ENCODE peak calls at places on chromosome 3, in ten cellular contexts. S, N, M, E, X, V, Y, K, F and I are unnamed samples. For H3K4me1, the result is how much of the 10 kb centered on the place peaks cover.

GRCh38 chr3:112973325-112974177 is 1.4 kb downstream of the CD200R1 start:
- DNase-seq in E (no peak), N (peak), V (no peak), Y (no peak), K (no peak), M (no peak), F (no peak), S (no peak), X (no peak), I (no peak)

GRCh38 chr3:66473181-66473580 is 27.6 kb downstream of the LRIG1 start:
- DNase-seq in E (no peak), M (peak), V (no peak), F (no peak), Y (no peak), S (no peak), K (no peak), X (no peak), N (no peak), I (no peak)

GRCh38 chr3:117096549-117096948 is 387.0 kb downstream of the TUSC7 start:
- DNase-seq in K (no peak), V (no peak), E (no peak), M (no peak), F (no peak), N (peak), Y (no peak), S (no peak), X (no peak), I (no peak)

GRCh38 chr3:17089314-17089700 is 204.6 kb downstream of the PLCL2 start:
- DNase-seq in E (no peak), X (no peak), S (no peak), Y (no peak), K (no peak), V (no peak), F (no peak), N (no peak), M (no peak), I (no peak)

GRCh38 chr3:38653685-38654537 is 4.4 kb upstream of the SCN5A start:
- DNase-seq in K (no peak), N (no peak), Y (no peak), F (no peak), V (no peak), M (no peak), X (no peak), S (peak), E (no peak), I (no peak)

GRCh38 chr3:194247350-194247740 is 103.8 kb downstream of the CPN2 start:
- DNase-seq in X (no peak), S (no peak), M (no peak), V (no peak), N (no peak), Y (no peak), K (no peak), F (no peak), E (no peak), I (no peak)

GRCh38 chr3:179929091-179929529 is 107.6 kb downstream of the PEX5L start:
- DNase-seq in Y (peak), N (peak), K (peak), X (peak), M (peak), E (peak), S (no peak), F (no peak), V (peak), I (no peak)

GRCh38 chr3:66472313-66473134 is 28.3 kb downstream of the LRIG1 start:
- DNase-seq in V (no peak), N (no peak), F (no peak), M (peak), S (no peak), E (no peak), K (peak), X (no peak), Y (no peak), I (no peak)

GRCh38 chr3:30630238-30631030 is 24.0 kb downstream of the TGFBR2 start:
- DNase-seq in F (no peak), V (no peak), S (no peak), E (no peak), X (no peak), Y (no peak), N (no peak), M (no peak), K (no peak), I (no peak)

GRCh38 chr3:139355502-139355901 is 11.7 kb downstream of the MRPS22 start:
- DNase-seq in F (no peak), S (no peak), N (no peak), X (no peak), E (no peak), M (peak), K (no peak), Y (no peak), V (no peak), I (no peak)

GRCh38 chr3:190305406-190305805 is 16.8 kb downstream of the CLDN1 start:
- DNase-seq in V (no peak), M (no peak), F (no peak), S (no peak), N (no peak), K (no peak), E (no peak), X (no peak), Y (no peak), I (no peak)

GRCh38 chr3:122692674-122693073 is 12.0 kb downstream of the PARP14 start:
- DNase-seq in S (no peak), N (no peak), V (no peak), F (no peak), M (no peak), E (no peak), X (no peak), K (no peak), Y (no peak), I (no peak)

GRCh38 chr3:184177331-184177731 is 2.7 kb downstream of the AP2M1 start:
- DNase-seq in F (no peak), K (no peak), Y (peak), V (no peak), N (no peak), X (no peak), S (no peak), E (no peak), M (peak), I (no peak)

GRCh38 chr3:114858329-114858728 is 288.8 kb downstream of the ZBTB20 start:
- DNase-seq in X (no peak), Y (no peak), V (no peak), S (no peak), N (no peak), E (no peak), K (no peak), M (no peak), F (no peak), I (no peak)

GRCh38 chr3:114852974-114853373 is 294.1 kb downstream of the ZBTB20 start:
- DNase-seq in V (no peak), M (no peak), N (no peak), E (no peak), S (no peak), Y (no peak), K (no peak), X (no peak), F (no peak), I (no peak)

GRCh38 chr3:114856867-114857266 is 290.2 kb downstream of the ZBTB20 start:
- DNase-seq in X (no peak), N (no peak), V (no peak), S (no peak), Y (no peak), K (no peak), F (no peak), M (no peak), E (no peak), I (no peak)

GRCh38 chr3:114857281-114857680 is 289.8 kb downstream of the ZBTB20 start:
- DNase-seq in Y (no peak), E (no peak), N (no peak), M (no peak), S (no peak), K (no peak), X (no peak), F (no peak), V (no peak), I (no peak)

DNA sequence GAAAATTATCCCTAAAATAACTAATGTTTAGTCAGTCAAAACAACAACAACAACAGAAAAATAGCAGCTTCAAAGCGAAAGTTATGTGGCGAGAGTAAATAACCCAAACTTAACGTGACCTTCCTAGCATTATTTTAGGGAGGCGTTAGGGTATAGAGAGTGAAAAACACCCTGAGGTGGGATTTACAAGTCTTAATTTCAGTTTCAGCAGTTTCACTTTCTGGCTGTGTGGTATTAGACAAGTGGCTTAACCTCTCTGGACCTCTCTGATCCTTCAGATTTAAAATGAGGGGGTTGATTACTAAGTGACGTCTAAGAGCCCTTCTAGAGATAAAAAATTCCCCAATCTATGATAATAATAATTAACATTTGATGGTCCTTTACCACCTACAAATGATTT is 291.2 kb downstream of the ZBTB20 start:
- DNase-seq in N (no peak), S (no peak), K (no peak), F (no peak), M (no peak), Y (no peak), X (no peak), V (no peak), E (no peak), I (no peak)
- H3K4me1 ChIP-seq in N (under half), S (under half), K (under half), F (under half), M (under half), Y (under half), X (under half), V (under half), E (under half), I (under half)

GRCh38 chr3:177137774-177138705 is 59.2 kb downstream of the TBL1XR1 start:
- DNase-seq in N (no peak), M (no peak), S (no peak), E (no peak), X (no peak), V (no peak), K (no peak), Y (no peak), F (no peak), I (no peak)

GRCh38 chr3:177134811-177135210 is 62.5 kb downstream of the TBL1XR1 start:
- DNase-seq in S (no peak), F (no peak), N (no peak), M (no peak), E (no peak), Y (no peak), K (no peak), V (no peak), X (no peak), I (no peak)

GRCh38 chr3:177136715-177137114 is 60.6 kb downstream of the TBL1XR1 start:
- DNase-seq in V (no peak), F (no peak), M (no peak), Y (no peak), S (no peak), X (no peak), E (no peak), N (no peak), K (no peak), I (no peak)

GRCh38 chr3:177134166-177134565 is 63.1 kb downstream of the TBL1XR1 start:
- DNase-seq in F (no peak), Y (no peak), X (no peak), N (no peak), K (no peak), M (no peak), V (no peak), E (no peak), S (no peak), I (no peak)

DNA sequence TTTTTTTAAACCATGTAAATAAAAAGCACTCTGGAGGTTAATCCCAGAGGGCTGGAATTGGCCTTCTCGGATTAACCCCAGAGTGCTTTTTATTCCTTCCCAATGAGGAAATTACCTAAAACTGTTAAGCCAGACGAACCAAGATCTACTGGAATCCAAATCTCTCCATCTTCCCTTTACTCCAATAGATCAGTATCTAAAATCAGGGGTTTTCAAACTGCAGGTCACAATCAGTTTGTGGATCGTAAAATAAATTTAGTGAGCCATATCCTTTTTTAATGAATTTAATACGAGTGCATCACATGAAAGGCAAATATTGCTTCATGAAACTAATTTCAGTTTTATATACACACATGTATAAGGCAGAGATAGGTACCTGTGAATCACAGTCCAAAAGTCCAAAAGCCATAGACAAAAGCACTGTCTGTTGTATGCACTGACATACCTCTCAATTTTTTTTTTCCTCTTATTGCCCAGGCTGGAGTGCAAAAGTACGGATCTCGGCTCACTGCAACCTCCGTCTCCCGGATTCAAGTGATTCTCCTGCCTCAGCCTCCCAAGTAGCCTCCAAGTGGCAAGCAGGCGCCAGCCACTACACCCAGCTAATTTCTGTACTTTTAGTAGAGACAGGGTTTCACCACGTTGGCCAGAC is 61.3 kb downstream of the TBL1XR1 start:
- DNase-seq in X (no peak), S (no peak), E (no peak), V (no peak), Y (no peak), N (no peak), F (no peak), K (no peak), M (no peak), I (no peak)
- H3K4me1 ChIP-seq in X (under half), S (under half), E (under half), V (under half), Y (under half), N (under half), F (under half), K (under half), M (under half), I (under half)

GRCh38 chr3:106908181-106908938 is 468.9 kb upstream of the CCDC54 start:
- DNase-seq in S (no peak), V (no peak), K (no peak), F (no peak), N (no peak), E (no peak), Y (no peak), M (no peak), X (no peak), I (peak)
- H3K4me1 ChIP-seq in S (under half), V (under half), K (under half), F (under half), N (under half), E (under half), Y (under half), M (under half), X (under half), I (under half)

DNA sequence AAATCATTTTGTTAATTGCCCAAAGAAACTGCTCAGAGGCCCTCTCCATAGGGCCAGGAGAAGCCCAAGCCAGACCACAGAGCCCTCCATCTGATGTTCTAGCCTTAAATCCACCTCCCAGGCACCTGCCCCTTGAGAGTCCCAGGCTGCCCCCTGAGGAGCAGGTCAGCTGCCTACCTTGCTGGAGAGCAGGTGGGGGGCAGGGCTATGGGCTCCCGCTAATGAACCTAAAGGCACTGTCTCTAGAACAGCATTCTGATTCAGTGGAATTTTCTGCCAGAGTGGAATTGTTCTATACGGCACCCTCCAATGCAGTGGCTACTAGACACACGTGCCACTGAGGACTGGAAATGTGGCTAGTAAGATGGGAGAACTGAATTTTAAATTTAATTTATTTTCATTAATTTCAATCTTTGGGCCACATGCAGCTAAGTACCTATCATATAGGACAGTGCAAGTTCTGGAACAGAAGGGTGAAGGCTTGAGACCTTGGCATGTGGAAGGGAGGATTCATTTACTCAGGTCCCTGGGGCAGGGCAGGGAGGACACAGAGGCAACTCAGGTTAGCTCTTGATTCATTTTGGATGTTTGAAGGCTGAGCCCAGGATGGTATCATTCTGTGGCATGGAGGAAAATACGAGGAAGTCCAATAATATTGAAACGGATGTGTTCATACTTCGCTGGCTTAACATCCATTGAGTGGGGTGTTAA is 11.4 kb downstream of the AMOTL2 start:
- DNase-seq in N (no peak), F (no peak), Y (no peak), E (no peak), M (no peak), S (peak), K (no peak), X (no peak), V (no peak), I (no peak)
- H3K4me1 ChIP-seq in N (under half), F (half or more), Y (under half), E (under half), M (under half), S (under half), K (half or more), X (under half), V (half or more), I (half or more)

DNA sequence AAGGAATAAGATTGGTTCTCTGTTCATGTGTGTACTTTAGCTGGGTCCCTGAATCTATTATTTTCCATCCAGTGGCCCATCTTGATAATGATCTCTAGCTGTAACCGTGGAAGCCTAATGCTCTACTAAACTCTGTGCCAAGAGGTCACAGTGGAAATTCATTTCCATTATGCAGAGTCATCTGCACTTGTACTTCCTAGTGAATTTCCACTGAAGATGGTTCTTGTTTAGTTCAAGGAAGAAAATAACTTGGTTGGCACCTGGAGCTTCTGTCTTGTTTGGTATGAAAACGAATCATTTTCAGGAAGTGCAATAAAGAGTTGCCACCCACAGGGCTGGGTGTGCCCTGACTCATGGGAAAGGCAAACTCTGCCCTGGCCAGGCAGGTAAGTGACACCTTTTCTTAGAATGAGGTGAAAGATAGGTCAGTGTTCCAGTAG is 10.3 kb downstream of the LPP start:
- DNase-seq in K (no peak), X (peak), N (no peak), E (no peak), S (no peak), M (no peak), Y (peak), V (no peak), F (no peak), I (no peak)
- H3K4me1 ChIP-seq in K (half or more), X (under half), N (under half), E (under half), S (under half), M (under half), Y (under half), V (half or more), F (under half), I (under half)

GRCh38 chr3:196124608-196125007 is 42.7 kb upstream of the TFRC start:
- DNase-seq in X (no peak), N (no peak), F (no peak), V (no peak), E (no peak), K (no peak), S (no peak), Y (no peak), M (no peak), I (no peak)

GRCh38 chr3:196117809-196118208 is 35.9 kb upstream of the TFRC start:
- DNase-seq in M (no peak), F (peak), Y (no peak), V (peak), X (no peak), N (no peak), E (no peak), S (no peak), K (no peak), I (no peak)

GRCh38 chr3:196122021-196122687 is 40.3 kb upstream of the TFRC start:
- DNase-seq in X (no peak), F (no peak), E (no peak), V (no peak), S (no peak), N (no peak), K (no peak), Y (no peak), M (peak), I (no peak)

GRCh38 chr3:196122688-196123046 is 40.8 kb upstream of the TFRC start:
- DNase-seq in X (no peak), S (no peak), Y (no peak), F (no peak), K (no peak), M (no peak), E (no peak), V (no peak), N (no peak), I (no peak)

GRCh38 chr3:196120291-196120951 is 38.5 kb upstream of the TFRC start:
- DNase-seq in K (no peak), Y (no peak), M (no peak), S (peak), E (peak), N (no peak), X (no peak), F (peak), V (peak), I (no peak)
- H3K4me1 ChIP-seq in K (under half), Y (under half), M (under half), S (under half), E (under half), N (under half), X (under half), F (under half), V (under half), I (under half)

GRCh38 chr3:141094851-141095545 is 43.9 kb downstream of the SPSB4 start:
- DNase-seq in S (peak), V (peak), X (peak), M (peak), F (peak), Y (no peak), N (no peak), K (no peak), E (peak), I (no peak)

GRCh38 chr3:141093397-141093796 is 42.2 kb downstream of the SPSB4 start:
- DNase-seq in K (no peak), X (peak), S (no peak), F (no peak), N (no peak), V (no peak), Y (no peak), M (no peak), E (no peak), I (no peak)

GRCh38 chr3:141092663-141093062 is 41.5 kb downstream of the SPSB4 start:
- DNase-seq in K (no peak), V (no peak), E (no peak), M (no peak), N (no peak), S (no peak), Y (no peak), X (no peak), F (no peak), I (no peak)

GRCh38 chr3:141095546-141095937 is 44.4 kb downstream of the SPSB4 start:
- DNase-seq in Y (no peak), M (no peak), X (no peak), S (no peak), F (no peak), K (no peak), E (no peak), N (no peak), V (no peak), I (no peak)

DNA sequence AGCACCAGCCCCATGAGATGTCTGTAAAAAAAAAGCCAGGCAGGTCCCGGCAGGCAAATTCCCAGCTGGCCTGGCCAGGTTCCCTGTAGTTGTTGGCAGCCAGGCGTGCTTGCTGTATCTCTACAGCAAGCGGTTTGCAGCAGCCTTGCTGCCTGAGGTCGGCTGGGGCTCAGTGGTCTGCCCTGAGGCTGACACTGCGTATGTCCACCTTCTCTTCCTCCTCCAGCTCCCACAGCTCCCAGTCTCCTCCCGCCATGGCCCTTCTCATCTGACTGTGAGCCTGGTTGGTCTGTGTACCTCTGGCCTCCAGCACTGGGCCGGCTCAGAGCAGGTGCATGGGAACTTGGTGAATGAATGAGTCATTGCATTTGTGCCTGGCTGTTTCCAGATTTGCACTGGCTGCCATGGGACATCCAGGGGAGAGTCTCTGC is 42.8 kb downstream of the SPSB4 start:
- DNase-seq in N (no peak), F (peak), M (peak), S (no peak), K (no peak), E (no peak), X (peak), V (peak), Y (no peak), I (no peak)
- H3K4me1 ChIP-seq in N (under half), F (under half), M (under half), S (under half), K (under half), E (under half), X (under half), V (half or more), Y (under half), I (under half)